ENCODE peak calls at places on chromosome 7, in nine cellular contexts. Z is stomach, P is kidney epithelial cell, N is HFF-Myc, D is type B pancreatic cell, M is AG10803, W is lower leg skin, T is AG04449, A is lung. F is an unnamed sample.

GRCh38 chr7:40570218-40570617 is 435.4 kb downstream of the SUGCT start:
- DNase-seq in M (peak), N (no peak), T (peak), Z (no peak), P (no peak), D (no peak), A (no peak), W (no peak), F (no peak)

GRCh38 chr7:9945882-9946281 is 1027.8 kb upstream of the PHF14 start:
- DNase-seq in D (no peak), P (no peak), W (no peak), A (no peak), M (no peak), Z (no peak), N (no peak), T (no peak), F (no peak)

GRCh38 chr7:139114585-139114984 is 5.1 kb upstream of the ZC3HAV1 start:
- DNase-seq in A (no peak), W (no peak), N (no peak), D (no peak), Z (no peak), M (no peak), T (no peak), P (no peak), F (no peak)

GRCh38 chr7:5629941-5630340 is 151.5 kb downstream of the RNF216 start:
- DNase-seq in D (no peak), M (peak), T (no peak), W (no peak), P (no peak), Z (no peak), A (no peak), N (peak), F (no peak)

GRCh38 chr7:90511776-90512175 is 42.3 kb downstream of the PTTG1IP2 start:
- DNase-seq in T (no peak), W (no peak), M (no peak), P (no peak), A (no peak), N (no peak), D (no peak), Z (no peak), F (no peak)

GRCh38 chr7:90520484-90520883 is 51.0 kb downstream of the PTTG1IP2 start:
- DNase-seq in D (no peak), A (no peak), W (no peak), T (no peak), N (no peak), P (no peak), M (peak), Z (no peak), F (no peak)

GRCh38 chr7:112982441-112983063 is 104.1 kb downstream of the GPR85 start:
- DNase-seq in N (no peak), M (no peak), P (no peak), D (no peak), A (no peak), T (no peak), Z (no peak), W (no peak), F (no peak)

GRCh38 chr7:68700414-68700813 is 897.9 kb upstream of the AUTS2 start:
- DNase-seq in T (peak), Z (no peak), N (no peak), W (no peak), D (no peak), M (no peak), P (no peak), A (no peak), F (no peak)

GRCh38 chr7:22983257-22983855 is 30.6 kb downstream of the HYCC1 start:
- DNase-seq in D (no peak), W (no peak), P (no peak), M (peak), Z (no peak), A (no peak), T (no peak), N (no peak), F (no peak)

GRCh38 chr7:157278791-157279678 is 57.8 kb upstream of the DNAJB6 start:
- DNase-seq in P (no peak), Z (peak), N (no peak), T (no peak), M (peak), D (no peak), W (no peak), A (peak), F (no peak)

GRCh38 chr7:116769541-116769940 is 92.8 kb upstream of the CAPZA2 start:
- DNase-seq in T (no peak), N (no peak), P (no peak), D (no peak), A (no peak), Z (no peak), M (no peak), W (no peak), F (no peak)

GRCh38 chr7:48098846-48099245 is 9.8 kb downstream of the UPP1 start:
- DNase-seq in T (no peak), P (no peak), N (no peak), Z (no peak), A (no peak), D (no peak), M (no peak), W (no peak), F (no peak)

GRCh38 chr7:48099781-48100180 is 10.7 kb downstream of the UPP1 start:
- DNase-seq in W (no peak), T (no peak), P (no peak), D (no peak), Z (no peak), M (no peak), A (no peak), N (no peak), F (no peak)

GRCh38 chr7:48094861-48095293 is 5.8 kb downstream of the UPP1 start:
- DNase-seq in Z (no peak), A (no peak), D (no peak), P (no peak), N (no peak), T (peak), W (no peak), M (peak), F (no peak)

GRCh38 chr7:48097511-48098231 is 8.6 kb downstream of the UPP1 start:
- DNase-seq in M (peak), P (no peak), D (no peak), A (no peak), T (no peak), N (no peak), W (no peak), Z (no peak), F (no peak)

GRCh38 chr7:48096273-48096672 is 7.2 kb downstream of the UPP1 start:
- DNase-seq in T (no peak), A (no peak), N (no peak), Z (no peak), D (no peak), P (no peak), W (no peak), M (no peak), F (no peak)
- TF ChIP-seq CTCF in T (no peak), A (no peak), N (no peak), Z (no peak), D (no peak), P (no peak), W (no peak), M (no peak), F (no peak)

DNA sequence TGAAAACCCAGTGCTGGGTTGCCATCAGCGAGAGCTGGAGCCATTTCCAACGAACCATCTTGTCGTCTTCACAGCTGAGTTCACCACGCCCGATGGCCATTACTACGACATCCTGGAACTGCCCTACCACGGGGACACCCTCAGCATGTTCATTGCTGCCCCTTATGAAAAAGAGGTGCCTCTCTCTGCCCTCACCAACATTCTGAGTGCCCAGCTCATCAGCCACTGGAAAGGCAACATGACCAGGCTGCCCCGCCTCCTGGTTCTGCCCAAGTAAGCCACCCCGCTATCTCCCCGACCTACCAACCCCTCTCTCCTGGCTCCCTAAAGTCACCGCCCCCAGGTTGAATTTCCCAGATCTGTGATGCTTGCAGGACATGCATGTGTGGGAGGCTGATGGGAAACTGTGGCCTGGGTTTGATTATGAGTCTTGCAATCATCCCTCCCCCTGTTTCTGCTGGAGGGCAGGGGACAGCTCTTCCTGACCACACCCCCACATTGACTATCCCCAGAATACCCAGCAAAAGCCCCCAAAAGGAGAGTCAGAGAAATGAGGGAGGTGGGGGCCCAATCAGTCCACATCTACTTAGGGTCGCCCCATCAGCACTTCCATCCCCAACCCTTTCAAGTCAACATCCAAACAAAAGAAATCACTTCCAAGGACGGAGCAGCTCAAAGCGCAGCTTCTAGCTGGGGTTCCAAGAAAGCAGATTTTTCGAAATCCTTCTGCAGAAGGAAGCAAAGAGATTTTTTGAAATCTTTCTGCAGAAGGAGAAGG is 6.9 kb downstream of the SERPINE1 start:
- DNase-seq in P (no peak), M (no peak), Z (no peak), N (peak), D (no peak), W (no peak), T (no peak), A (no peak), F (no peak)
- TF ChIP-seq CTCF in P (no peak), M (no peak), Z (no peak), N (no peak), D (no peak), W (no peak), T (no peak), A (no peak), F (no peak)

GRCh38 chr7:76513817-76514799 is 3.8 kb downstream of the UPK3B start:
- DNase-seq in W (no peak), Z (no peak), N (no peak), P (no peak), M (no peak), D (peak), T (no peak), A (peak), F (no peak)

GRCh38 chr7:76515999-76516443 is 5.7 kb downstream of the UPK3B start:
- DNase-seq in Z (peak), D (no peak), N (no peak), W (no peak), M (peak), P (no peak), T (no peak), A (no peak), F (peak)

GRCh38 chr7:76514926-76515325 is 4.6 kb downstream of the UPK3B start:
- DNase-seq in N (no peak), T (no peak), Z (no peak), W (no peak), M (no peak), P (no peak), D (peak), A (no peak), F (no peak)

GRCh38 chr7:76509931-76510877 is at the start of gene UPK3B:
- DNase-seq in W (no peak), M (no peak), D (peak), A (peak), P (no peak), T (no peak), Z (no peak), N (no peak), F (no peak)

DNA sequence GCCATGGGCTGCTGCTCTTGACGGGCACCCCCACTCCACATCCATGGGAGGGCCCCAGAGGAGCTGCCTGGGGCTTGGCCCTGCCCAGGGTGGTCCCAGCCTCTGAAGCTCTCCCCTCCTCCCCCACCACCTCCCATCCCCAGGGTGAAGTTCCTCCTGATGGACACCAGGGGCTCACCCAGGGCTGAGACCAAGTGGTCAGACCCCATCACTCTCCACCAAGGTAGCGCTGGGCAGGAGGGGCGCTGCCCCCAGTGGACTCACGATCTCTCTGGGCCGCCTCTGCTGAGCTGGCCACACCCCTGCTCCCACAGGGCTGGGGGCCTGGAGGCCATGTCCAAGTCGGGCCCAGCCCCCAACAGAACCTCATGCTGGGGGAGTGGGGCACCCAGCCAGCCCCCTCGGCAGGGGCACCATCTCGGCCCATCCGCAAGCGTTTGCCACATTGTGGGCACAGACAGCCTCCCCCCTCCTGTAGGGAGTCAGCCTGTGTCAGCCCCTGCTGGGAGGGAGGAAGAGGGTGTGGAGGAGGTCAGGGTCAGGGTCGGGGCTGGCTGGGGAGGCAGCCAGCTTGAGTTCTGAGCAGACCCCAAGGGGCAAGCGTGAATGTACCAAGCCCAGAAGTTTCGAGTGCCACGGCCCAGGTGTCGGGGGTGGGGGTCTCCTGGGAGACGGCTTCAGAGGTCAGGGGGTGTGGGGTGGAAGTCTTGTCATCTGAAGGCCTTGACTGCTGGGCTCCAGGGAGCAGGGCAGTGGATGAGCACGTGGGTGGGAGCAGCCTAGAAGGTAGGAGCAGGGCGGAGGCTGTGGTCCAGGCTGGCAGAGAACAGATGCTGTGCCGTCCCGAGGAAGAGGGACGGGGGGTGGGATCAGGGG is 2.8 kb downstream of the UPK3B start:
- DNase-seq in P (no peak), A (peak), N (no peak), T (no peak), M (no peak), Z (no peak), W (no peak), D (peak), F (no peak)
- TF ChIP-seq CTCF in P (peak), A (no peak), N (peak), T (peak), M (peak), Z (no peak), W (no peak), D (peak), F (no peak)

DNA sequence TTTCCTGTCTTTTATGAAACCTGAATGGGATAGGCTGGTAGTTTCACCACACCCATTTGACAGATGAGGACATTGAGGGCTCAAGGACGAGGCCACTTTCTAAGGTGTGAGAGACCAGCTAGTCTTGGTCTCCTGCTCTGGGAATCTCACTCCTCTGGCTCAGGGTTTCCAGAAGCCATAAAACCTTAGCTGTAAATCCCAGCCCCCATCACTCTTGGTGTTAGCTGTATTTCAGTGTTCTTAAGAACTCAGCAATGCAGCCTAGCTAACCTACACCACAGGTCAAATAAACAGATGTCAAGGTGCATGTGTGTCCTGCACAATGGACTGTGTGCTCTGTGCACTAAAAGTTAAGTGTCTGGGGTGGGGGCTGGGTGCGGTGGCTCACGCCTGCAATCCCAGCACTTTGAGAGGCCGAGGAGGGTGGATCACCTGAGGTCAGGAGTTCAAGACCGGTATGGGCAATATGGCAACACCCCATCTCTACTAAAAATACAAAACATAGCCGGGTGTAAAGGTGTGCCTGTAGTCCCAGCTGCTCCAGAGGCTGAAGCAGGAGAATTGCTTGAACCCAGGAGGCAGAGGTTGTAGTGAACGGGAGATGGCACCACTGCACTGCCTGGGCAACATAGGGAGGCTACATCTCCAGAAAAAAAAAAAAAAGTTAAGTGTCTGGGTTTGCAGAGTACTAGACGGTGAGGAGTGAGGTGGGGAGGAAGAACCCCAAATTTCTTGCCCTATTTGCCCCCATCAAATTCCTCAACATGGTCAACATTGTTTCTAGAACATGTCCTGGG is 547 bp upstream of the EPO start:
- DNase-seq in D (no peak), P (no peak), W (no peak), A (no peak), Z (no peak), N (no peak), T (no peak), M (peak), F (no peak)
- TF ChIP-seq CTCF in D (no peak), P (peak), W (no peak), A (no peak), Z (no peak), N (peak), T (peak), M (peak), F (peak)

GRCh38 chr7:133641436-133641835 is 388.6 kb downstream of the EXOC4 start:
- DNase-seq in A (no peak), T (no peak), P (no peak), M (no peak), Z (no peak), D (no peak), W (no peak), N (no peak), F (no peak)
- TF ChIP-seq CTCF in A (no peak), T (no peak), P (no peak), M (no peak), Z (no peak), D (no peak), W (no peak), N (no peak), F (no peak)

GRCh38 chr7:47180268-47180826 is 401.6 kb downstream of the TNS3 start:
- DNase-seq in Z (peak), M (peak), N (peak), P (no peak), W (peak), A (peak), D (no peak), T (peak), F (no peak)
- TF ChIP-seq CTCF in Z (no peak), M (peak), N (peak), P (peak), W (no peak), A (peak), D (peak), T (peak), F (peak)

GRCh38 chr7:100053201-100053600 is 3.6 kb downstream of the ZSCAN21 start:
- DNase-seq in D (no peak), T (no peak), M (peak), Z (peak), W (peak), P (no peak), A (peak), N (peak), F (peak)
- TF ChIP-seq CTCF in D (peak), T (peak), M (peak), Z (no peak), W (no peak), P (no peak), A (peak), N (peak), F (peak)

DNA sequence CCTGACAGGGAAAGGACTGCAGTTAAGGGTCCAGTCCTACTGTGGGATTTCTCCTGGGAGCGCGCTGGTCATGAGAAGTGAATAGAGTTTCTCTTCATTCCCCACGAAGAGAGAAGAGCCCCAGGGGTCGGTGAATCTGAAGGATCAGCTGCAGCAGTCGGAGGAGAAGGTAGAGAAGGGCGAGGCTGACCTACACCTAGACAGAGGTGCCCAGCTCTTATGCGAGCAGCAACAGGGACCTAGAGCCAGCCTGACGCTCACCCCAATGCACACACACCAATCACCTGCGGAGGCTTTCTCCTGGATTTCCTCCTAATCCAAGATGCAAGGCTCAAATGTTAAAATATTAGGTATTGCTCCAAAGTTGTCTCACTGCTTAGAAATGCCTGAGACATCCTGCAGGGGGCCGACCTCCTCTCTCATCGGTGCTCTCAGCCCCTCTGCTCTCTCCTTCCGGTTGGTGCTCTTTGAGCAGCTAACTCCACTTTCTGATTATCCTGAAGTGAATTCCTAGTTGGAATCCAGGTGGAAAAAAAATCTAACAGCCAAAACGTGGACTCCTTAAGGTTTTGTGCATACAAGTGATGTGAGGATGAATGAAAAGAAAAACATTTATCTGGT is 176.4 kb downstream of the AHR start:
- DNase-seq in T (no peak), Z (no peak), A (no peak), D (no peak), P (no peak), N (no peak), M (no peak), W (no peak), F (no peak)
- TF ChIP-seq CTCF in T (no peak), Z (no peak), A (no peak), D (peak), P (peak), N (peak), M (no peak), W (no peak), F (no peak)

GRCh38 chr7:17300012-17300411 is 1.6 kb downstream of the AHR start:
- DNase-seq in P (no peak), D (no peak), Z (no peak), M (no peak), T (no peak), W (no peak), N (no peak), A (no peak), F (no peak)

GRCh38 chr7:17305387-17306171 is 7.1 kb downstream of the AHR start:
- DNase-seq in P (no peak), N (no peak), M (peak), A (no peak), Z (no peak), W (no peak), D (no peak), T (no peak), F (no peak)

GRCh38 chr7:17301491-17302101 is 3.1 kb downstream of the AHR start:
- DNase-seq in M (peak), W (peak), A (peak), P (no peak), N (no peak), D (no peak), Z (peak), T (no peak), F (no peak)

GRCh38 chr7:17304926-17305325 is 6.5 kb downstream of the AHR start:
- DNase-seq in Z (no peak), N (peak), W (no peak), T (peak), A (no peak), M (peak), D (no peak), P (peak), F (no peak)

GRCh38 chr7:17302575-17303142 is 4.2 kb downstream of the AHR start:
- DNase-seq in M (peak), P (no peak), D (no peak), Z (no peak), A (no peak), T (no peak), W (no peak), N (no peak), F (no peak)
- TF ChIP-seq CTCF in M (peak), P (peak), D (no peak), Z (no peak), A (no peak), T (no peak), W (no peak), N (peak), F (no peak)

GRCh38 chr7:155846156-155846555 is 33.9 kb upstream of the SHH start:
- DNase-seq in A (no peak), P (no peak), T (no peak), Z (no peak), D (no peak), W (no peak), M (no peak), N (no peak), F (no peak)
- TF ChIP-seq CTCF in A (no peak), P (no peak), T (no peak), Z (no peak), D (no peak), W (no peak), M (no peak), N (no peak), F (no peak)